ENCODE peak calls at places on chromosomes 2 and 18, in six cellular contexts. X is AG10803, I is foreskin fibroblast, H is T-cell, N is heart left ventricle, D is IMR-90. B is an unnamed sample.

GRCh38 chr2:42851186-42851585 is 58.8 kb upstream of the HAAO start:
- DNase-seq in I (no peak), N (no peak), H (no peak), D (no peak), X (no peak), B (no peak)

GRCh38 chr2:115384399-115384798 is 942.0 kb downstream of the DPP10 start:
- DNase-seq in X (no peak), N (no peak), D (no peak), H (no peak), I (no peak), B (no peak)

GRCh38 chr18:36181386-36181785 is 5.9 kb upstream of the MOCOS start:
- DNase-seq in N (no peak), I (no peak), X (no peak), D (no peak), H (no peak), B (no peak)

GRCh38 chr2:135882415-135882814 is 6.2 kb upstream of the MCM6 start:
- DNase-seq in D (no peak), X (no peak), H (no peak), I (no peak), N (no peak), B (no peak)

GRCh38 chr18:35408843-35409261 is 31.7 kb upstream of the ZNF396 start:
- DNase-seq in X (no peak), D (no peak), I (no peak), H (no peak), N (no peak), B (no peak)

GRCh38 chr18:41906528-41907256 is 48.3 kb upstream of the PIK3C3 start:
- DNase-seq in N (no peak), I (peak), H (peak), D (peak), X (peak), B (no peak)

GRCh38 chr18:22550366-22550765 is 132.7 kb upstream of the CTAGE1 start:
- DNase-seq in H (no peak), D (peak), X (peak), I (no peak), N (no peak), B (no peak)

GRCh38 chr2:119282966-119283511 is 59.4 kb downstream of the STEAP3 start:
- DNase-seq in D (no peak), H (no peak), I (no peak), N (no peak), X (no peak), B (peak)

GRCh38 chr2:119823734-119824334 is 64.1 kb downstream of the PTPN4 start:
- DNase-seq in N (no peak), X (peak), I (peak), H (peak), D (peak), B (no peak)

GRCh38 chr2:207434288-207434687 is 95.5 kb upstream of the CREB1 start:
- DNase-seq in D (no peak), N (no peak), H (no peak), X (peak), I (peak), B (no peak)

GRCh38 chr2:143629344-143629743 is 500.1 kb downstream of the ARHGAP15 start:
- DNase-seq in D (peak), H (no peak), N (no peak), X (peak), I (peak), B (no peak)

GRCh38 chr2:227856697-227857096 is 14.7 kb upstream of the DAW1 start:
- DNase-seq in N (no peak), D (no peak), I (no peak), H (no peak), X (no peak), B (no peak)

GRCh38 chr2:145106293-145106692 is 586.4 kb upstream of the ZEB2 start:
- DNase-seq in X (no peak), D (no peak), H (no peak), N (no peak), I (no peak), B (no peak)

GRCh38 chr2:220959391-220959802 is 612.7 kb downstream of the EPHA4 start:
- DNase-seq in X (no peak), H (no peak), I (no peak), N (no peak), D (peak), B (no peak)

GRCh38 chr2:97919858-97920257 is 75.9 kb downstream of the TMEM131 start:
- DNase-seq in I (no peak), D (no peak), H (no peak), N (no peak), X (no peak), B (no peak)

GRCh38 chr2:134762508-134762907 is 43.7 kb upstream of the TMEM163 start:
- DNase-seq in N (no peak), D (no peak), I (no peak), X (no peak), H (no peak), B (no peak)

B was measured in occipital lobe.